ENCODE peak calls at places on chromosome 1, in ten cellular contexts. One of them, this sample, is unnamed.

GRCh38 chr1:184302346-184302745 is 84.5 kb upstream of the C1orf21 start:
- DNase-seq in left colon: no peak
- DNase-seq in stimulated activated CD8-positive, alpha-beta memory T cell treated with anti-CD3 and anti-CD28 coated beads, Interleukin-4, amount 100 ng/mL, for 4 hours: no peak
- DNase-seq in activated T-helper 1 cell treated with Interleukin-2 at 50 U/mL for 16 hours: no peak
- DNase-seq in NCI-H1436: no peak
- DNase-seq in Calu3: no peak
- DNase-seq in effector CD4-positive, alpha-beta T cell: no peak
- DNase-seq in esophagus squamous epithelium: no peak
- DNase-seq in stimulated activated CD4-positive, alpha-beta T cell treated with anti-CD3 and anti-CD28 coated beads, Interleukin-4, amount 100 ng/mL, for 24 hours: no peak
- DNase-seq in IMR-90: no peak
- DNase-seq in this sample: no peak

GRCh38 chr1:82931051-82931450 is 1067.9 kb downstream of the TTLL7 start:
- DNase-seq in left colon: no peak
- DNase-seq in stimulated activated CD8-positive, alpha-beta memory T cell treated with anti-CD3 and anti-CD28 coated beads, Interleukin-4, amount 100 ng/mL, for 4 hours: no peak
- DNase-seq in activated T-helper 1 cell treated with Interleukin-2 at 50 U/mL for 16 hours: no peak
- DNase-seq in NCI-H1436: no peak
- DNase-seq in Calu3: no peak
- DNase-seq in effector CD4-positive, alpha-beta T cell: no peak
- DNase-seq in esophagus squamous epithelium: no peak
- DNase-seq in stimulated activated CD4-positive, alpha-beta T cell treated with anti-CD3 and anti-CD28 coated beads, Interleukin-4, amount 100 ng/mL, for 24 hours: no peak
- DNase-seq in IMR-90: no peak
- DNase-seq in this sample: no peak

GRCh38 chr1:2847086-2847850 is 45.8 kb upstream of the TTC34 start:
- DNase-seq in left colon: peak
- DNase-seq in stimulated activated CD8-positive, alpha-beta memory T cell treated with anti-CD3 and anti-CD28 coated beads, Interleukin-4, amount 100 ng/mL, for 4 hours: no peak
- DNase-seq in activated T-helper 1 cell treated with Interleukin-2 at 50 U/mL for 16 hours: no peak
- DNase-seq in NCI-H1436: no peak
- DNase-seq in Calu3: no peak
- DNase-seq in effector CD4-positive, alpha-beta T cell: no peak
- DNase-seq in esophagus squamous epithelium: no peak
- DNase-seq in stimulated activated CD4-positive, alpha-beta T cell treated with anti-CD3 and anti-CD28 coated beads, Interleukin-4, amount 100 ng/mL, for 24 hours: no peak
- DNase-seq in IMR-90: no peak
- DNase-seq in this sample: no peak

GRCh38 chr1:160255761-160256300 is 6.5 kb downstream of the DCAF8 start:
- DNase-seq in left colon: no peak
- DNase-seq in stimulated activated CD8-positive, alpha-beta memory T cell treated with anti-CD3 and anti-CD28 coated beads, Interleukin-4, amount 100 ng/mL, for 4 hours: no peak
- DNase-seq in activated T-helper 1 cell treated with Interleukin-2 at 50 U/mL for 16 hours: no peak
- DNase-seq in NCI-H1436: no peak
- DNase-seq in Calu3: no peak
- DNase-seq in effector CD4-positive, alpha-beta T cell: no peak
- DNase-seq in esophagus squamous epithelium: no peak
- DNase-seq in stimulated activated CD4-positive, alpha-beta T cell treated with anti-CD3 and anti-CD28 coated beads, Interleukin-4, amount 100 ng/mL, for 24 hours: no peak
- DNase-seq in IMR-90: no peak
- DNase-seq in this sample: no peak

GRCh38 chr1:229131243-229132105 is 139.4 kb upstream of the RAB4A start:
- DNase-seq in left colon: no peak
- DNase-seq in stimulated activated CD8-positive, alpha-beta memory T cell treated with anti-CD3 and anti-CD28 coated beads, Interleukin-4, amount 100 ng/mL, for 4 hours: no peak
- DNase-seq in activated T-helper 1 cell treated with Interleukin-2 at 50 U/mL for 16 hours: no peak
- DNase-seq in NCI-H1436: no peak
- DNase-seq in Calu3: peak
- DNase-seq in effector CD4-positive, alpha-beta T cell: no peak
- DNase-seq in esophagus squamous epithelium: no peak
- DNase-seq in stimulated activated CD4-positive, alpha-beta T cell treated with anti-CD3 and anti-CD28 coated beads, Interleukin-4, amount 100 ng/mL, for 24 hours: no peak
- DNase-seq in IMR-90: no peak
- DNase-seq in this sample: no peak

GRCh38 chr1:102234753-102235359 is 238.1 kb upstream of the OLFM3 start:
- DNase-seq in left colon: no peak
- DNase-seq in stimulated activated CD8-positive, alpha-beta memory T cell treated with anti-CD3 and anti-CD28 coated beads, Interleukin-4, amount 100 ng/mL, for 4 hours: no peak
- DNase-seq in activated T-helper 1 cell treated with Interleukin-2 at 50 U/mL for 16 hours: no peak
- DNase-seq in NCI-H1436: no peak
- DNase-seq in Calu3: no peak
- DNase-seq in effector CD4-positive, alpha-beta T cell: no peak
- DNase-seq in esophagus squamous epithelium: no peak
- DNase-seq in stimulated activated CD4-positive, alpha-beta T cell treated with anti-CD3 and anti-CD28 coated beads, Interleukin-4, amount 100 ng/mL, for 24 hours: no peak
- DNase-seq in IMR-90: no peak
- DNase-seq in this sample: no peak

GRCh38 chr1:206742702-206743383 is 27.7 kb upstream of the IL19 start:
- DNase-seq in left colon: no peak
- DNase-seq in stimulated activated CD8-positive, alpha-beta memory T cell treated with anti-CD3 and anti-CD28 coated beads, Interleukin-4, amount 100 ng/mL, for 4 hours: no peak
- DNase-seq in activated T-helper 1 cell treated with Interleukin-2 at 50 U/mL for 16 hours: no peak
- DNase-seq in NCI-H1436: no peak
- DNase-seq in Calu3: no peak
- DNase-seq in effector CD4-positive, alpha-beta T cell: no peak
- DNase-seq in esophagus squamous epithelium: no peak
- DNase-seq in stimulated activated CD4-positive, alpha-beta T cell treated with anti-CD3 and anti-CD28 coated beads, Interleukin-4, amount 100 ng/mL, for 24 hours: peak
- DNase-seq in IMR-90: no peak
- DNase-seq in this sample: no peak

GRCh38 chr1:29900727-29901126 is 664.4 kb downstream of the PTPRU start:
- DNase-seq in left colon: no peak
- DNase-seq in stimulated activated CD8-positive, alpha-beta memory T cell treated with anti-CD3 and anti-CD28 coated beads, Interleukin-4, amount 100 ng/mL, for 4 hours: no peak
- DNase-seq in activated T-helper 1 cell treated with Interleukin-2 at 50 U/mL for 16 hours: no peak
- DNase-seq in NCI-H1436: no peak
- DNase-seq in Calu3: no peak
- DNase-seq in effector CD4-positive, alpha-beta T cell: no peak
- DNase-seq in esophagus squamous epithelium: no peak
- DNase-seq in stimulated activated CD4-positive, alpha-beta T cell treated with anti-CD3 and anti-CD28 coated beads, Interleukin-4, amount 100 ng/mL, for 24 hours: no peak
- DNase-seq in IMR-90: no peak
- DNase-seq in this sample: no peak

GRCh38 chr1:213761845-213762407 is 225.8 kb upstream of the PROX1 start:
- DNase-seq in left colon: no peak
- DNase-seq in stimulated activated CD8-positive, alpha-beta memory T cell treated with anti-CD3 and anti-CD28 coated beads, Interleukin-4, amount 100 ng/mL, for 4 hours: no peak
- DNase-seq in activated T-helper 1 cell treated with Interleukin-2 at 50 U/mL for 16 hours: no peak
- DNase-seq in NCI-H1436: no peak
- DNase-seq in Calu3: no peak
- DNase-seq in effector CD4-positive, alpha-beta T cell: no peak
- DNase-seq in esophagus squamous epithelium: no peak
- DNase-seq in stimulated activated CD4-positive, alpha-beta T cell treated with anti-CD3 and anti-CD28 coated beads, Interleukin-4, amount 100 ng/mL, for 24 hours: peak
- DNase-seq in IMR-90: no peak
- DNase-seq in this sample: no peak

GRCh38 chr1:94746635-94747525 is 73.3 kb upstream of the SLC44A3 start:
- DNase-seq in left colon: no peak
- DNase-seq in stimulated activated CD8-positive, alpha-beta memory T cell treated with anti-CD3 and anti-CD28 coated beads, Interleukin-4, amount 100 ng/mL, for 4 hours: no peak
- DNase-seq in activated T-helper 1 cell treated with Interleukin-2 at 50 U/mL for 16 hours: no peak
- DNase-seq in NCI-H1436: no peak
- DNase-seq in Calu3: no peak
- DNase-seq in effector CD4-positive, alpha-beta T cell: no peak
- DNase-seq in esophagus squamous epithelium: no peak
- DNase-seq in stimulated activated CD4-positive, alpha-beta T cell treated with anti-CD3 and anti-CD28 coated beads, Interleukin-4, amount 100 ng/mL, for 24 hours: no peak
- DNase-seq in IMR-90: no peak
- DNase-seq in this sample: no peak

GRCh38 chr1:87986154-87986914 is 657.7 kb downstream of the LMO4 start:
- DNase-seq in left colon: no peak
- DNase-seq in stimulated activated CD8-positive, alpha-beta memory T cell treated with anti-CD3 and anti-CD28 coated beads, Interleukin-4, amount 100 ng/mL, for 4 hours: no peak
- DNase-seq in activated T-helper 1 cell treated with Interleukin-2 at 50 U/mL for 16 hours: no peak
- DNase-seq in NCI-H1436: peak
- DNase-seq in Calu3: no peak
- DNase-seq in effector CD4-positive, alpha-beta T cell: no peak
- DNase-seq in esophagus squamous epithelium: no peak
- DNase-seq in stimulated activated CD4-positive, alpha-beta T cell treated with anti-CD3 and anti-CD28 coated beads, Interleukin-4, amount 100 ng/mL, for 24 hours: no peak
- DNase-seq in IMR-90: no peak
- DNase-seq in this sample: no peak

GRCh38 chr1:67427947-67428346 is 2.3 kb downstream of the SERBP1 start:
- DNase-seq in left colon: no peak
- DNase-seq in stimulated activated CD8-positive, alpha-beta memory T cell treated with anti-CD3 and anti-CD28 coated beads, Interleukin-4, amount 100 ng/mL, for 4 hours: no peak
- DNase-seq in activated T-helper 1 cell treated with Interleukin-2 at 50 U/mL for 16 hours: no peak
- DNase-seq in NCI-H1436: no peak
- DNase-seq in Calu3: no peak
- DNase-seq in effector CD4-positive, alpha-beta T cell: no peak
- DNase-seq in esophagus squamous epithelium: no peak
- DNase-seq in stimulated activated CD4-positive, alpha-beta T cell treated with anti-CD3 and anti-CD28 coated beads, Interleukin-4, amount 100 ng/mL, for 24 hours: no peak
- DNase-seq in IMR-90: no peak
- DNase-seq in this sample: no peak

GRCh38 chr1:184530226-184530625 is 143.4 kb downstream of the C1orf21 start:
- DNase-seq in left colon: no peak
- DNase-seq in stimulated activated CD8-positive, alpha-beta memory T cell treated with anti-CD3 and anti-CD28 coated beads, Interleukin-4, amount 100 ng/mL, for 4 hours: no peak
- DNase-seq in activated T-helper 1 cell treated with Interleukin-2 at 50 U/mL for 16 hours: no peak
- DNase-seq in NCI-H1436: no peak
- DNase-seq in Calu3: no peak
- DNase-seq in effector CD4-positive, alpha-beta T cell: no peak
- DNase-seq in esophagus squamous epithelium: no peak
- DNase-seq in stimulated activated CD4-positive, alpha-beta T cell treated with anti-CD3 and anti-CD28 coated beads, Interleukin-4, amount 100 ng/mL, for 24 hours: no peak
- DNase-seq in IMR-90: no peak
- DNase-seq in this sample: no peak

GRCh38 chr1:44505210-44505993 is 100.3 kb downstream of the RNF220 start:
- DNase-seq in left colon: no peak
- DNase-seq in stimulated activated CD8-positive, alpha-beta memory T cell treated with anti-CD3 and anti-CD28 coated beads, Interleukin-4, amount 100 ng/mL, for 4 hours: no peak
- DNase-seq in activated T-helper 1 cell treated with Interleukin-2 at 50 U/mL for 16 hours: no peak
- DNase-seq in NCI-H1436: no peak
- DNase-seq in Calu3: no peak
- DNase-seq in effector CD4-positive, alpha-beta T cell: no peak
- DNase-seq in esophagus squamous epithelium: no peak
- DNase-seq in stimulated activated CD4-positive, alpha-beta T cell treated with anti-CD3 and anti-CD28 coated beads, Interleukin-4, amount 100 ng/mL, for 24 hours: no peak
- DNase-seq in IMR-90: no peak
- DNase-seq in this sample: no peak

GRCh38 chr1:40034869-40035268 is 5.7 kb upstream of the CAP1 start:
- DNase-seq in left colon: no peak
- DNase-seq in stimulated activated CD8-positive, alpha-beta memory T cell treated with anti-CD3 and anti-CD28 coated beads, Interleukin-4, amount 100 ng/mL, for 4 hours: no peak
- DNase-seq in activated T-helper 1 cell treated with Interleukin-2 at 50 U/mL for 16 hours: no peak
- DNase-seq in NCI-H1436: no peak
- DNase-seq in Calu3: no peak
- DNase-seq in effector CD4-positive, alpha-beta T cell: no peak
- DNase-seq in esophagus squamous epithelium: no peak
- DNase-seq in stimulated activated CD4-positive, alpha-beta T cell treated with anti-CD3 and anti-CD28 coated beads, Interleukin-4, amount 100 ng/mL, for 24 hours: no peak
- DNase-seq in IMR-90: no peak
- DNase-seq in this sample: no peak

GRCh38 chr1:198889102-198889501 is 250.3 kb downstream of the PTPRC start:
- DNase-seq in left colon: no peak
- DNase-seq in stimulated activated CD8-positive, alpha-beta memory T cell treated with anti-CD3 and anti-CD28 coated beads, Interleukin-4, amount 100 ng/mL, for 4 hours: no peak
- DNase-seq in activated T-helper 1 cell treated with Interleukin-2 at 50 U/mL for 16 hours: no peak
- DNase-seq in NCI-H1436: no peak
- DNase-seq in Calu3: no peak
- DNase-seq in effector CD4-positive, alpha-beta T cell: no peak
- DNase-seq in esophagus squamous epithelium: no peak
- DNase-seq in stimulated activated CD4-positive, alpha-beta T cell treated with anti-CD3 and anti-CD28 coated beads, Interleukin-4, amount 100 ng/mL, for 24 hours: no peak
- DNase-seq in IMR-90: no peak
- DNase-seq in this sample: no peak

GRCh38 chr1:227748496-227749182 is 13.4 kb downstream of the SNAP47 start:
- DNase-seq in left colon: no peak
- DNase-seq in stimulated activated CD8-positive, alpha-beta memory T cell treated with anti-CD3 and anti-CD28 coated beads, Interleukin-4, amount 100 ng/mL, for 4 hours: no peak
- DNase-seq in activated T-helper 1 cell treated with Interleukin-2 at 50 U/mL for 16 hours: no peak
- DNase-seq in NCI-H1436: no peak
- DNase-seq in Calu3: no peak
- DNase-seq in effector CD4-positive, alpha-beta T cell: no peak
- DNase-seq in esophagus squamous epithelium: no peak
- DNase-seq in stimulated activated CD4-positive, alpha-beta T cell treated with anti-CD3 and anti-CD28 coated beads, Interleukin-4, amount 100 ng/mL, for 24 hours: no peak
- DNase-seq in IMR-90: no peak
- DNase-seq in this sample: no peak

GRCh38 chr1:157069596-157069995 is 24.1 kb upstream of the ARHGEF11 start:
- DNase-seq in left colon: no peak
- DNase-seq in stimulated activated CD8-positive, alpha-beta memory T cell treated with anti-CD3 and anti-CD28 coated beads, Interleukin-4, amount 100 ng/mL, for 4 hours: no peak
- DNase-seq in activated T-helper 1 cell treated with Interleukin-2 at 50 U/mL for 16 hours: no peak
- DNase-seq in NCI-H1436: no peak
- DNase-seq in Calu3: no peak
- DNase-seq in effector CD4-positive, alpha-beta T cell: no peak
- DNase-seq in esophagus squamous epithelium: no peak
- DNase-seq in stimulated activated CD4-positive, alpha-beta T cell treated with anti-CD3 and anti-CD28 coated beads, Interleukin-4, amount 100 ng/mL, for 24 hours: no peak
- DNase-seq in IMR-90: no peak
- DNase-seq in this sample: no peak

GRCh38 chr1:205590777-205591513 is 40.9 kb downstream of the ELK4 start:
- DNase-seq in left colon: no peak
- DNase-seq in stimulated activated CD8-positive, alpha-beta memory T cell treated with anti-CD3 and anti-CD28 coated beads, Interleukin-4, amount 100 ng/mL, for 4 hours: no peak
- DNase-seq in activated T-helper 1 cell treated with Interleukin-2 at 50 U/mL for 16 hours: no peak
- DNase-seq in NCI-H1436: no peak
- DNase-seq in Calu3: no peak
- DNase-seq in effector CD4-positive, alpha-beta T cell: no peak
- DNase-seq in esophagus squamous epithelium: no peak
- DNase-seq in stimulated activated CD4-positive, alpha-beta T cell treated with anti-CD3 and anti-CD28 coated beads, Interleukin-4, amount 100 ng/mL, for 24 hours: no peak
- DNase-seq in IMR-90: no peak
- DNase-seq in this sample: no peak

GRCh38 chr1:96388421-96389310 is 332.9 kb upstream of the PTBP2 start:
- DNase-seq in left colon: no peak
- DNase-seq in stimulated activated CD8-positive, alpha-beta memory T cell treated with anti-CD3 and anti-CD28 coated beads, Interleukin-4, amount 100 ng/mL, for 4 hours: no peak
- DNase-seq in activated T-helper 1 cell treated with Interleukin-2 at 50 U/mL for 16 hours: no peak
- DNase-seq in NCI-H1436: no peak
- DNase-seq in Calu3: no peak
- DNase-seq in effector CD4-positive, alpha-beta T cell: no peak
- DNase-seq in esophagus squamous epithelium: no peak
- DNase-seq in stimulated activated CD4-positive, alpha-beta T cell treated with anti-CD3 and anti-CD28 coated beads, Interleukin-4, amount 100 ng/mL, for 24 hours: no peak
- DNase-seq in IMR-90: peak
- DNase-seq in this sample: no peak

GRCh38 chr1:178055093-178055492 is 38.8 kb upstream of the RASAL2 start:
- DNase-seq in left colon: peak
- DNase-seq in stimulated activated CD8-positive, alpha-beta memory T cell treated with anti-CD3 and anti-CD28 coated beads, Interleukin-4, amount 100 ng/mL, for 4 hours: no peak
- DNase-seq in activated T-helper 1 cell treated with Interleukin-2 at 50 U/mL for 16 hours: no peak
- DNase-seq in NCI-H1436: no peak
- DNase-seq in Calu3: peak
- DNase-seq in effector CD4-positive, alpha-beta T cell: no peak
- DNase-seq in esophagus squamous epithelium: no peak
- DNase-seq in stimulated activated CD4-positive, alpha-beta T cell treated with anti-CD3 and anti-CD28 coated beads, Interleukin-4, amount 100 ng/mL, for 24 hours: no peak
- DNase-seq in IMR-90: no peak
- DNase-seq in this sample: no peak

This sample was measured in activated CD8-positive, alpha-beta memory T cell treated with anti-CD3 and anti-CD28 coated beads for 4 hours.